ENCODE peak calls at places on chromosomes 4 and X, in six cellular contexts. One of them, this sample, is unnamed.

GRCh38 chr4:28469886-28470285 is 1609.2 kb downstream of the STIM2 start:
- DNase-seq in cardiac fibroblast: peak
- DNase-seq in colonic mucosa: no peak
- DNase-seq in psoas muscle: no peak
- DNase-seq in tibial nerve: no peak
- DNase-seq in mucosa of descending colon: no peak
- DNase-seq in this sample: no peak

GRCh38 chr4:56728512-56728911 is 47.4 kb upstream of the HOPX start:
- DNase-seq in cardiac fibroblast: peak
- DNase-seq in tibial nerve: peak
- DNase-seq in mucosa of descending colon: peak
- DNase-seq in psoas muscle: no peak
- DNase-seq in colonic mucosa: peak
- DNase-seq in this sample: no peak

GRCh38 chrX:132714913-132715312 is 226.1 kb upstream of the MBNL3 start:
- DNase-seq in colonic mucosa: no peak
- DNase-seq in mucosa of descending colon: no peak
- DNase-seq in tibial nerve: no peak
- DNase-seq in psoas muscle: no peak
- DNase-seq in cardiac fibroblast: no peak
- DNase-seq in this sample: no peak

GRCh38 chrX:154457491-154458115 is 478 bp upstream of the PLXNA3 start:
- DNase-seq in colonic mucosa: peak
- DNase-seq in psoas muscle: no peak
- DNase-seq in cardiac fibroblast: no peak
- DNase-seq in tibial nerve: no peak
- DNase-seq in mucosa of descending colon: peak
- DNase-seq in this sample: peak

GRCh38 chrX:11197671-11198070 is 86.5 kb downstream of the HCCS start:
- DNase-seq in mucosa of descending colon: no peak
- DNase-seq in cardiac fibroblast: no peak
- DNase-seq in colonic mucosa: no peak
- DNase-seq in tibial nerve: no peak
- DNase-seq in psoas muscle: no peak
- DNase-seq in this sample: no peak

GRCh38 chr4:30605616-30606015 is 114.6 kb upstream of the PCDH7 start:
- DNase-seq in colonic mucosa: no peak
- DNase-seq in psoas muscle: no peak
- DNase-seq in tibial nerve: no peak
- DNase-seq in mucosa of descending colon: no peak
- DNase-seq in cardiac fibroblast: no peak
- DNase-seq in this sample: no peak

GRCh38 chr4:35250771-35251170 is 993.5 kb downstream of the ARAP2 start:
- DNase-seq in mucosa of descending colon: no peak
- DNase-seq in psoas muscle: no peak
- DNase-seq in tibial nerve: no peak
- DNase-seq in cardiac fibroblast: peak
- DNase-seq in colonic mucosa: no peak
- DNase-seq in this sample: no peak

GRCh38 chr4:25857851-25858400 is 4.9 kb downstream of the SEL1L3 start:
- DNase-seq in cardiac fibroblast: no peak
- DNase-seq in tibial nerve: no peak
- DNase-seq in mucosa of descending colon: no peak
- DNase-seq in psoas muscle: no peak
- DNase-seq in colonic mucosa: no peak
- DNase-seq in this sample: no peak

GRCh38 chrX:110156167-110156754 is 153.3 kb downstream of the TMEM164 start:
- DNase-seq in psoas muscle: no peak
- DNase-seq in cardiac fibroblast: peak
- DNase-seq in mucosa of descending colon: no peak
- DNase-seq in tibial nerve: no peak
- DNase-seq in colonic mucosa: no peak
- DNase-seq in this sample: no peak

GRCh38 chrX:64996805-64997204 is 20.6 kb upstream of the ZC4H2 start:
- DNase-seq in psoas muscle: no peak
- DNase-seq in colonic mucosa: no peak
- DNase-seq in tibial nerve: no peak
- DNase-seq in cardiac fibroblast: no peak
- DNase-seq in mucosa of descending colon: no peak
- DNase-seq in this sample: no peak

GRCh38 chrX:152028611-152029010 is 54.1 kb upstream of the GABRE start:
- DNase-seq in mucosa of descending colon: no peak
- DNase-seq in tibial nerve: no peak
- DNase-seq in colonic mucosa: no peak
- DNase-seq in cardiac fibroblast: no peak
- DNase-seq in psoas muscle: no peak
- DNase-seq in this sample: no peak

GRCh38 chrX:149937881-149938426 is 337 bp downstream of the EOLA2 start:
- DNase-seq in colonic mucosa: peak
- DNase-seq in psoas muscle: peak
- DNase-seq in mucosa of descending colon: no peak
- DNase-seq in cardiac fibroblast: peak
- DNase-seq in tibial nerve: no peak
- DNase-seq in this sample: peak

GRCh38 chr4:107156443-107156842 is 120.3 kb upstream of the DKK2 start:
- DNase-seq in mucosa of descending colon: no peak
- DNase-seq in tibial nerve: no peak
- DNase-seq in psoas muscle: no peak
- DNase-seq in colonic mucosa: no peak
- DNase-seq in cardiac fibroblast: no peak
- DNase-seq in this sample: no peak

GRCh38 chr4:38322709-38323108 is 341.3 kb upstream of the KLF3 start:
- DNase-seq in cardiac fibroblast: peak
- DNase-seq in tibial nerve: no peak
- DNase-seq in psoas muscle: peak
- DNase-seq in colonic mucosa: no peak
- DNase-seq in mucosa of descending colon: no peak
- DNase-seq in this sample: no peak

GRCh38 chr4:98794565-98795205 is 134.2 kb downstream of the EIF4E start:
- DNase-seq in psoas muscle: no peak
- DNase-seq in mucosa of descending colon: no peak
- DNase-seq in tibial nerve: no peak
- DNase-seq in colonic mucosa: no peak
- DNase-seq in cardiac fibroblast: peak
- DNase-seq in this sample: no peak

GRCh38 chrX:97399400-97399799 is 515.7 kb downstream of the RPA4 start:
- DNase-seq in tibial nerve: no peak
- DNase-seq in cardiac fibroblast: peak
- DNase-seq in mucosa of descending colon: no peak
- DNase-seq in psoas muscle: no peak
- DNase-seq in colonic mucosa: no peak
- DNase-seq in this sample: peak

GRCh38 chrX:77668391-77669237 is 117.4 kb downstream of the ATRX start:
- DNase-seq in colonic mucosa: no peak
- DNase-seq in mucosa of descending colon: no peak
- DNase-seq in tibial nerve: no peak
- DNase-seq in psoas muscle: no peak
- DNase-seq in cardiac fibroblast: peak
- DNase-seq in this sample: no peak

GRCh38 chr4:1491630-1492457 is 85.6 kb upstream of the NKX1-1 start:
- DNase-seq in mucosa of descending colon: no peak
- DNase-seq in psoas muscle: no peak
- DNase-seq in cardiac fibroblast: no peak
- DNase-seq in tibial nerve: no peak
- DNase-seq in colonic mucosa: no peak
- DNase-seq in this sample: no peak

GRCh38 chr4:75907956-75908355 is 5.7 kb upstream of the PPEF2 start:
- DNase-seq in psoas muscle: no peak
- DNase-seq in colonic mucosa: no peak
- DNase-seq in tibial nerve: no peak
- DNase-seq in mucosa of descending colon: no peak
- DNase-seq in cardiac fibroblast: no peak
- DNase-seq in this sample: no peak

GRCh38 chrX:108275732-108276131 is 162.5 kb downstream of the COL4A6 start:
- DNase-seq in psoas muscle: no peak
- DNase-seq in mucosa of descending colon: no peak
- DNase-seq in cardiac fibroblast: no peak
- DNase-seq in tibial nerve: no peak
- DNase-seq in colonic mucosa: no peak
- DNase-seq in this sample: no peak

GRCh38 chr4:113958766-113959540 is 20.5 kb downstream of the ARSJ start:
- DNase-seq in psoas muscle: no peak
- DNase-seq in colonic mucosa: no peak
- DNase-seq in mucosa of descending colon: no peak
- DNase-seq in cardiac fibroblast: peak
- DNase-seq in tibial nerve: no peak
- DNase-seq in this sample: peak

GRCh38 chr4:139934336-139934735 is 219.6 kb downstream of the MAML3 start:
- DNase-seq in colonic mucosa: no peak
- DNase-seq in cardiac fibroblast: no peak
- DNase-seq in psoas muscle: no peak
- DNase-seq in tibial nerve: no peak
- DNase-seq in mucosa of descending colon: no peak
- DNase-seq in this sample: no peak

GRCh38 chr4:78689700-78690318 is 86.3 kb upstream of the BMP2K start:
- DNase-seq in psoas muscle: no peak
- DNase-seq in tibial nerve: no peak
- DNase-seq in cardiac fibroblast: peak
- DNase-seq in mucosa of descending colon: no peak
- DNase-seq in colonic mucosa: no peak
- DNase-seq in this sample: no peak

GRCh38 chr4:47207555-47207954 is 176.2 kb downstream of the GABRB1 start:
- DNase-seq in mucosa of descending colon: no peak
- DNase-seq in psoas muscle: no peak
- DNase-seq in cardiac fibroblast: no peak
- DNase-seq in colonic mucosa: no peak
- DNase-seq in tibial nerve: no peak
- DNase-seq in this sample: no peak

GRCh38 chr4:183257808-183258207 is 62.3 kb downstream of the CLDN22 start:
- DNase-seq in tibial nerve: no peak
- DNase-seq in mucosa of descending colon: no peak
- DNase-seq in cardiac fibroblast: no peak
- DNase-seq in psoas muscle: no peak
- DNase-seq in colonic mucosa: no peak
- DNase-seq in this sample: no peak

GRCh38 chr4:114264877-114265291 is 285.4 kb upstream of the ARSJ start:
- DNase-seq in colonic mucosa: no peak
- DNase-seq in psoas muscle: no peak
- DNase-seq in mucosa of descending colon: no peak
- DNase-seq in cardiac fibroblast: peak
- DNase-seq in tibial nerve: no peak
- DNase-seq in this sample: no peak

GRCh38 chr4:117549624-117550023 is 464.2 kb upstream of the TRAM1L1 start:
- DNase-seq in mucosa of descending colon: no peak
- DNase-seq in colonic mucosa: no peak
- DNase-seq in tibial nerve: no peak
- DNase-seq in cardiac fibroblast: no peak
- DNase-seq in psoas muscle: no peak
- DNase-seq in this sample: no peak

GRCh38 chrX:149121526-149121925 is 383.6 kb downstream of the IDS start:
- DNase-seq in cardiac fibroblast: no peak
- DNase-seq in colonic mucosa: no peak
- DNase-seq in tibial nerve: no peak
- DNase-seq in psoas muscle: no peak
- DNase-seq in mucosa of descending colon: no peak
- DNase-seq in this sample: peak

GRCh38 chr4:140497776-140498636 is at the start of gene MGAT4D:
- DNase-seq in psoas muscle: no peak
- DNase-seq in cardiac fibroblast: no peak
- DNase-seq in tibial nerve: no peak
- DNase-seq in colonic mucosa: peak
- DNase-seq in mucosa of descending colon: peak
- DNase-seq in this sample: no peak

GRCh38 chr4:8120518-8120917 is 38.1 kb downstream of the ABLIM2 start:
- DNase-seq in cardiac fibroblast: no peak
- DNase-seq in tibial nerve: no peak
- DNase-seq in psoas muscle: no peak
- DNase-seq in mucosa of descending colon: no peak
- DNase-seq in colonic mucosa: no peak
- DNase-seq in this sample: no peak
- H3K4me3 ChIP-seq in cardiac fibroblast: no peak
- H3K4me3 ChIP-seq in tibial nerve: no peak
- H3K4me3 ChIP-seq in psoas muscle: no peak
- H3K4me3 ChIP-seq in mucosa of descending colon: no peak
- H3K4me3 ChIP-seq in colonic mucosa: no peak
- H3K4me3 ChIP-seq in this sample: no peak

DNA sequence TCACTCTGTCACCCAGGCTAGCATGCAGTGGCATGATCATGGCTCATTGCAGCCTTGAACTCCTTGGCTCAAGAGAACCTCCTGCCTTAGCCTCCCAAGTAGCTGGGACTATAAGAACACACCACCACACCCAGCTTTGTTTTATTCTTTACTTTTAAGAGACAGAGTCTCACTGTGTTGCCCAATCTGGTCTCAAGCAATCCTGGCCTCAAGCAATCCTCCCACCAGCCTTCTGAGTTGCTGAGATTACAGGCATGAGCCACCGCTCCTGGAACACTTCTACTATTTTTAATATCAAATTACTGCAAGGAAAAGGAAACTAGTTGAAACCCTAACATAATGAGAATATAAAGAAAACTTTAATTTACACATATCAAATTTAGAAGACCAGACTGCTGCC is 85.4 kb downstream of the FAM13A start:
- DNase-seq in tibial nerve: no peak
- DNase-seq in colonic mucosa: no peak
- DNase-seq in psoas muscle: no peak
- DNase-seq in mucosa of descending colon: no peak
- DNase-seq in cardiac fibroblast: no peak
- DNase-seq in this sample: no peak
- TF ChIP-seq CTCF in tibial nerve: no peak
- TF ChIP-seq CTCF in colonic mucosa: no peak
- TF ChIP-seq CTCF in psoas muscle: no peak
- TF ChIP-seq CTCF in mucosa of descending colon: no peak
- TF ChIP-seq CTCF in cardiac fibroblast: no peak
- TF ChIP-seq CTCF in this sample: no peak

GRCh38 chrX:37846141-37846540 is 1.2 kb downstream of the DYNLT3 start:
- DNase-seq in cardiac fibroblast: peak
- DNase-seq in colonic mucosa: no peak
- DNase-seq in psoas muscle: no peak
- DNase-seq in mucosa of descending colon: no peak
- DNase-seq in tibial nerve: no peak
- DNase-seq in this sample: no peak
- H3K4me3 ChIP-seq in cardiac fibroblast: no peak
- H3K4me3 ChIP-seq in colonic mucosa: no peak
- H3K4me3 ChIP-seq in psoas muscle: peak
- H3K4me3 ChIP-seq in mucosa of descending colon: no peak
- H3K4me3 ChIP-seq in tibial nerve: peak
- H3K4me3 ChIP-seq in this sample: no peak

GRCh38 chr4:7042697-7043464 is at the start of gene TADA2B:
- DNase-seq in mucosa of descending colon: peak
- DNase-seq in cardiac fibroblast: peak
- DNase-seq in colonic mucosa: peak
- DNase-seq in psoas muscle: peak
- DNase-seq in tibial nerve: peak
- DNase-seq in this sample: peak
- TF ChIP-seq CTCF in mucosa of descending colon: no peak
- TF ChIP-seq CTCF in cardiac fibroblast: peak
- TF ChIP-seq CTCF in colonic mucosa: no peak
- TF ChIP-seq CTCF in psoas muscle: peak
- TF ChIP-seq CTCF in tibial nerve: peak
- TF ChIP-seq CTCF in this sample: peak

GRCh38 chrX:46978341-46979291 is 66.4 kb downstream of the JADE3 start:
- DNase-seq in mucosa of descending colon: peak
- DNase-seq in psoas muscle: peak
- DNase-seq in cardiac fibroblast: peak
- DNase-seq in colonic mucosa: peak
- DNase-seq in tibial nerve: peak
- DNase-seq in this sample: peak

GRCh38 chrX:46979340-46979739 is 67.1 kb downstream of the JADE3 start:
- DNase-seq in cardiac fibroblast: peak
- DNase-seq in psoas muscle: no peak
- DNase-seq in colonic mucosa: no peak
- DNase-seq in mucosa of descending colon: no peak
- DNase-seq in tibial nerve: no peak
- DNase-seq in this sample: no peak
- H3K4me3 ChIP-seq in cardiac fibroblast: no peak
- H3K4me3 ChIP-seq in psoas muscle: no peak
- H3K4me3 ChIP-seq in colonic mucosa: no peak
- H3K4me3 ChIP-seq in mucosa of descending colon: no peak
- H3K4me3 ChIP-seq in tibial nerve: no peak
- H3K4me3 ChIP-seq in this sample: no peak

GRCh38 chr4:94332983-94333590 is 9.5 kb downstream of the HPGDS start:
- DNase-seq in psoas muscle: no peak
- DNase-seq in tibial nerve: no peak
- DNase-seq in mucosa of descending colon: no peak
- DNase-seq in colonic mucosa: no peak
- DNase-seq in cardiac fibroblast: peak
- DNase-seq in this sample: no peak
- TF ChIP-seq CTCF in psoas muscle: peak
- TF ChIP-seq CTCF in tibial nerve: peak
- TF ChIP-seq CTCF in mucosa of descending colon: no peak
- TF ChIP-seq CTCF in colonic mucosa: no peak
- TF ChIP-seq CTCF in cardiac fibroblast: peak
- TF ChIP-seq CTCF in this sample: peak